ENCODE peak calls at places on chromosomes 5 and 9, in seven cellular contexts. One of them, this sample, is unnamed.

GRCh38 chr9:124518116-124518515 is 10.9 kb upstream of the NR5A1 start:
- DNase-seq in cardiac fibroblast: no peak
- DNase-seq in NCI-H2107: no peak
- DNase-seq in neuronal stem cell: no peak
- DNase-seq in A549: no peak
- DNase-seq in activated CD4-positive, alpha-beta T cell treated with anti-CD3 and anti-CD28 coated beads, Interleukin-2, amount 50 U/mL, for 1 hour: no peak
- DNase-seq in mesenchymal stem cell: no peak
- DNase-seq in this sample: no peak

GRCh38 chr5:543351-543750 is 19.1 kb upstream of the SLC9A3 start:
- DNase-seq in cardiac fibroblast: no peak
- DNase-seq in NCI-H2107: no peak
- DNase-seq in neuronal stem cell: no peak
- DNase-seq in A549: no peak
- DNase-seq in activated CD4-positive, alpha-beta T cell treated with anti-CD3 and anti-CD28 coated beads, Interleukin-2, amount 50 U/mL, for 1 hour: no peak
- DNase-seq in mesenchymal stem cell: no peak
- DNase-seq in this sample: no peak

GRCh38 chr5:122435738-122436137 is 123.7 kb downstream of the SNCAIP start:
- DNase-seq in cardiac fibroblast: no peak
- DNase-seq in NCI-H2107: no peak
- DNase-seq in neuronal stem cell: no peak
- DNase-seq in A549: no peak
- DNase-seq in activated CD4-positive, alpha-beta T cell treated with anti-CD3 and anti-CD28 coated beads, Interleukin-2, amount 50 U/mL, for 1 hour: no peak
- DNase-seq in mesenchymal stem cell: no peak
- DNase-seq in this sample: no peak

GRCh38 chr9:137241490-137242328 is 622 bp downstream of the TUBB4B start:
- DNase-seq in cardiac fibroblast: peak
- DNase-seq in NCI-H2107: no peak
- DNase-seq in neuronal stem cell: no peak
- DNase-seq in A549: no peak
- DNase-seq in activated CD4-positive, alpha-beta T cell treated with anti-CD3 and anti-CD28 coated beads, Interleukin-2, amount 50 U/mL, for 1 hour: peak
- DNase-seq in mesenchymal stem cell: peak
- DNase-seq in this sample: no peak

GRCh38 chr5:92991681-92992472 is 589.1 kb downstream of the NR2F1-AS1 start:
- DNase-seq in cardiac fibroblast: peak
- DNase-seq in NCI-H2107: no peak
- DNase-seq in neuronal stem cell: no peak
- DNase-seq in A549: no peak
- DNase-seq in activated CD4-positive, alpha-beta T cell treated with anti-CD3 and anti-CD28 coated beads, Interleukin-2, amount 50 U/mL, for 1 hour: no peak
- DNase-seq in mesenchymal stem cell: peak
- DNase-seq in this sample: no peak

GRCh38 chr9:108476574-108476973 is 379.2 kb downstream of the ACTL7B start:
- DNase-seq in cardiac fibroblast: no peak
- DNase-seq in NCI-H2107: no peak
- DNase-seq in neuronal stem cell: no peak
- DNase-seq in A549: no peak
- DNase-seq in activated CD4-positive, alpha-beta T cell treated with anti-CD3 and anti-CD28 coated beads, Interleukin-2, amount 50 U/mL, for 1 hour: no peak
- DNase-seq in mesenchymal stem cell: peak
- DNase-seq in this sample: no peak

GRCh38 chr5:35785601-35786085 is 71.0 kb upstream of the IL7R start:
- DNase-seq in cardiac fibroblast: no peak
- DNase-seq in NCI-H2107: no peak
- DNase-seq in neuronal stem cell: no peak
- DNase-seq in A549: no peak
- DNase-seq in activated CD4-positive, alpha-beta T cell treated with anti-CD3 and anti-CD28 coated beads, Interleukin-2, amount 50 U/mL, for 1 hour: no peak
- DNase-seq in mesenchymal stem cell: peak
- DNase-seq in this sample: no peak

GRCh38 chr9:98992885-98993569 is 49.3 kb downstream of the COL15A1 start:
- DNase-seq in cardiac fibroblast: no peak
- DNase-seq in NCI-H2107: no peak
- DNase-seq in neuronal stem cell: no peak
- DNase-seq in A549: no peak
- DNase-seq in activated CD4-positive, alpha-beta T cell treated with anti-CD3 and anti-CD28 coated beads, Interleukin-2, amount 50 U/mL, for 1 hour: no peak
- DNase-seq in mesenchymal stem cell: no peak
- DNase-seq in this sample: no peak

GRCh38 chr9:133609311-133610098 is at the start of gene FAM163B:
- DNase-seq in cardiac fibroblast: peak
- DNase-seq in NCI-H2107: no peak
- DNase-seq in neuronal stem cell: peak
- DNase-seq in A549: no peak
- DNase-seq in activated CD4-positive, alpha-beta T cell treated with anti-CD3 and anti-CD28 coated beads, Interleukin-2, amount 50 U/mL, for 1 hour: peak
- DNase-seq in mesenchymal stem cell: peak
- DNase-seq in this sample: no peak

GRCh38 chr5:93800988-93801811 is 59.8 kb upstream of the POU5F2 start:
- DNase-seq in cardiac fibroblast: peak
- DNase-seq in NCI-H2107: peak
- DNase-seq in neuronal stem cell: peak
- DNase-seq in A549: peak
- DNase-seq in activated CD4-positive, alpha-beta T cell treated with anti-CD3 and anti-CD28 coated beads, Interleukin-2, amount 50 U/mL, for 1 hour: no peak
- DNase-seq in mesenchymal stem cell: peak
- DNase-seq in this sample: peak

GRCh38 chr9:82332018-82332773 is 343.6 kb downstream of the SPATA31D1 start:
- DNase-seq in cardiac fibroblast: peak
- DNase-seq in NCI-H2107: no peak
- DNase-seq in neuronal stem cell: no peak
- DNase-seq in A549: peak
- DNase-seq in activated CD4-positive, alpha-beta T cell treated with anti-CD3 and anti-CD28 coated beads, Interleukin-2, amount 50 U/mL, for 1 hour: no peak
- DNase-seq in mesenchymal stem cell: peak
- DNase-seq in this sample: no peak

GRCh38 chr5:177435847-177436536 is 9.5 kb downstream of the GRK6 start:
- DNase-seq in cardiac fibroblast: no peak
- DNase-seq in NCI-H2107: no peak
- DNase-seq in neuronal stem cell: no peak
- DNase-seq in A549: no peak
- DNase-seq in activated CD4-positive, alpha-beta T cell treated with anti-CD3 and anti-CD28 coated beads, Interleukin-2, amount 50 U/mL, for 1 hour: no peak
- DNase-seq in mesenchymal stem cell: no peak
- DNase-seq in this sample: no peak

GRCh38 chr5:148343603-148344230 is 8.4 kb downstream of the SPINK9 start:
- DNase-seq in cardiac fibroblast: no peak
- DNase-seq in NCI-H2107: no peak
- DNase-seq in neuronal stem cell: no peak
- DNase-seq in A549: no peak
- DNase-seq in activated CD4-positive, alpha-beta T cell treated with anti-CD3 and anti-CD28 coated beads, Interleukin-2, amount 50 U/mL, for 1 hour: no peak
- DNase-seq in mesenchymal stem cell: no peak
- DNase-seq in this sample: no peak

GRCh38 chr5:39400711-39401385 is 23.9 kb downstream of the DAB2 start:
- DNase-seq in cardiac fibroblast: no peak
- DNase-seq in NCI-H2107: no peak
- DNase-seq in neuronal stem cell: no peak
- DNase-seq in A549: no peak
- DNase-seq in activated CD4-positive, alpha-beta T cell treated with anti-CD3 and anti-CD28 coated beads, Interleukin-2, amount 50 U/mL, for 1 hour: no peak
- DNase-seq in mesenchymal stem cell: peak
- DNase-seq in this sample: no peak

GRCh38 chr9:136690841-136691261 is 3.6 kb upstream of the AGPAT2 start:
- DNase-seq in cardiac fibroblast: no peak
- DNase-seq in NCI-H2107: no peak
- DNase-seq in neuronal stem cell: no peak
- DNase-seq in A549: no peak
- DNase-seq in activated CD4-positive, alpha-beta T cell treated with anti-CD3 and anti-CD28 coated beads, Interleukin-2, amount 50 U/mL, for 1 hour: no peak
- DNase-seq in mesenchymal stem cell: no peak
- DNase-seq in this sample: no peak

GRCh38 chr5:175922192-175922885 is 45.8 kb downstream of the THOC3 start:
- DNase-seq in cardiac fibroblast: peak
- DNase-seq in NCI-H2107: no peak
- DNase-seq in neuronal stem cell: no peak
- DNase-seq in A549: peak
- DNase-seq in activated CD4-positive, alpha-beta T cell treated with anti-CD3 and anti-CD28 coated beads, Interleukin-2, amount 50 U/mL, for 1 hour: no peak
- DNase-seq in mesenchymal stem cell: peak
- DNase-seq in this sample: no peak

GRCh38 chr9:129778469-129778868 is 24.5 kb upstream of the TOR1B start:
- DNase-seq in cardiac fibroblast: no peak
- DNase-seq in NCI-H2107: no peak
- DNase-seq in neuronal stem cell: no peak
- DNase-seq in A549: no peak
- DNase-seq in activated CD4-positive, alpha-beta T cell treated with anti-CD3 and anti-CD28 coated beads, Interleukin-2, amount 50 U/mL, for 1 hour: no peak
- DNase-seq in mesenchymal stem cell: no peak
- DNase-seq in this sample: no peak

GRCh38 chr5:40716000-40716399 is 36.3 kb downstream of the PTGER4 start:
- DNase-seq in cardiac fibroblast: peak
- DNase-seq in NCI-H2107: no peak
- DNase-seq in neuronal stem cell: no peak
- DNase-seq in A549: peak
- DNase-seq in activated CD4-positive, alpha-beta T cell treated with anti-CD3 and anti-CD28 coated beads, Interleukin-2, amount 50 U/mL, for 1 hour: no peak
- DNase-seq in mesenchymal stem cell: no peak
- DNase-seq in this sample: no peak

GRCh38 chr5:120568716-120569115 is 104.6 kb downstream of the PRR16 start:
- DNase-seq in cardiac fibroblast: peak
- DNase-seq in NCI-H2107: no peak
- DNase-seq in neuronal stem cell: no peak
- DNase-seq in A549: no peak
- DNase-seq in activated CD4-positive, alpha-beta T cell treated with anti-CD3 and anti-CD28 coated beads, Interleukin-2, amount 50 U/mL, for 1 hour: no peak
- DNase-seq in mesenchymal stem cell: peak
- DNase-seq in this sample: no peak

GRCh38 chr9:107491081-107492053 is 1.8 kb upstream of the KLF4 start:
- DNase-seq in cardiac fibroblast: no peak
- DNase-seq in NCI-H2107: no peak
- DNase-seq in neuronal stem cell: no peak
- DNase-seq in A549: no peak
- DNase-seq in activated CD4-positive, alpha-beta T cell treated with anti-CD3 and anti-CD28 coated beads, Interleukin-2, amount 50 U/mL, for 1 hour: no peak
- DNase-seq in mesenchymal stem cell: peak
- DNase-seq in this sample: no peak

GRCh38 chr5:175472378-175472777 is 6.0 kb upstream of the SFXN1 start:
- DNase-seq in cardiac fibroblast: no peak
- DNase-seq in NCI-H2107: no peak
- DNase-seq in neuronal stem cell: no peak
- DNase-seq in A549: no peak
- DNase-seq in activated CD4-positive, alpha-beta T cell treated with anti-CD3 and anti-CD28 coated beads, Interleukin-2, amount 50 U/mL, for 1 hour: no peak
- DNase-seq in mesenchymal stem cell: no peak
- DNase-seq in this sample: no peak

GRCh38 chr9:96009690-96010477 is 134.4 kb downstream of the ERCC6L2 start:
- DNase-seq in cardiac fibroblast: no peak
- DNase-seq in NCI-H2107: no peak
- DNase-seq in neuronal stem cell: no peak
- DNase-seq in A549: no peak
- DNase-seq in activated CD4-positive, alpha-beta T cell treated with anti-CD3 and anti-CD28 coated beads, Interleukin-2, amount 50 U/mL, for 1 hour: peak
- DNase-seq in mesenchymal stem cell: no peak
- DNase-seq in this sample: no peak

GRCh38 chr9:72703574-72703973 is 182.2 kb downstream of the TMC1 start:
- DNase-seq in cardiac fibroblast: no peak
- DNase-seq in NCI-H2107: no peak
- DNase-seq in neuronal stem cell: no peak
- DNase-seq in A549: no peak
- DNase-seq in activated CD4-positive, alpha-beta T cell treated with anti-CD3 and anti-CD28 coated beads, Interleukin-2, amount 50 U/mL, for 1 hour: no peak
- DNase-seq in mesenchymal stem cell: no peak
- DNase-seq in this sample: no peak

GRCh38 chr5:159262859-159263568 is at the start of gene UBLCP1:
- DNase-seq in cardiac fibroblast: peak
- DNase-seq in NCI-H2107: peak
- DNase-seq in neuronal stem cell: peak
- DNase-seq in A549: peak
- DNase-seq in activated CD4-positive, alpha-beta T cell treated with anti-CD3 and anti-CD28 coated beads, Interleukin-2, amount 50 U/mL, for 1 hour: peak
- DNase-seq in mesenchymal stem cell: peak
- DNase-seq in this sample: peak

GRCh38 chr5:2903451-2904395 is 152.2 kb upstream of the IRX2 start:
- DNase-seq in cardiac fibroblast: no peak
- DNase-seq in NCI-H2107: no peak
- DNase-seq in neuronal stem cell: no peak
- DNase-seq in A549: no peak
- DNase-seq in activated CD4-positive, alpha-beta T cell treated with anti-CD3 and anti-CD28 coated beads, Interleukin-2, amount 50 U/mL, for 1 hour: no peak
- DNase-seq in mesenchymal stem cell: no peak
- DNase-seq in this sample: no peak

GRCh38 chr9:81150016-81150625 is 539.2 kb downstream of the TLE1 start:
- DNase-seq in cardiac fibroblast: no peak
- DNase-seq in NCI-H2107: no peak
- DNase-seq in neuronal stem cell: no peak
- DNase-seq in A549: no peak
- DNase-seq in activated CD4-positive, alpha-beta T cell treated with anti-CD3 and anti-CD28 coated beads, Interleukin-2, amount 50 U/mL, for 1 hour: no peak
- DNase-seq in mesenchymal stem cell: no peak
- DNase-seq in this sample: no peak

GRCh38 chr5:56711191-56711590 is 104.2 kb upstream of the MAP3K1 start:
- DNase-seq in cardiac fibroblast: peak
- DNase-seq in NCI-H2107: no peak
- DNase-seq in neuronal stem cell: no peak
- DNase-seq in A549: no peak
- DNase-seq in activated CD4-positive, alpha-beta T cell treated with anti-CD3 and anti-CD28 coated beads, Interleukin-2, amount 50 U/mL, for 1 hour: no peak
- DNase-seq in mesenchymal stem cell: peak
- DNase-seq in this sample: no peak

GRCh38 chr5:69209607-69210006 is 20.2 kb downstream of the CENPH start:
- DNase-seq in cardiac fibroblast: peak
- DNase-seq in NCI-H2107: no peak
- DNase-seq in neuronal stem cell: no peak
- DNase-seq in A549: no peak
- DNase-seq in activated CD4-positive, alpha-beta T cell treated with anti-CD3 and anti-CD28 coated beads, Interleukin-2, amount 50 U/mL, for 1 hour: no peak
- DNase-seq in mesenchymal stem cell: no peak
- DNase-seq in this sample: no peak

GRCh38 chr9:97811534-97812246 is 41.3 kb upstream of the FOXE1 start:
- DNase-seq in cardiac fibroblast: peak
- DNase-seq in NCI-H2107: no peak
- DNase-seq in neuronal stem cell: no peak
- DNase-seq in A549: no peak
- DNase-seq in activated CD4-positive, alpha-beta T cell treated with anti-CD3 and anti-CD28 coated beads, Interleukin-2, amount 50 U/mL, for 1 hour: no peak
- DNase-seq in mesenchymal stem cell: peak
- DNase-seq in this sample: no peak

GRCh38 chr5:59724482-59725392 is 168.8 kb downstream of the PDE4D start:
- DNase-seq in cardiac fibroblast: peak
- DNase-seq in NCI-H2107: no peak
- DNase-seq in neuronal stem cell: peak
- DNase-seq in A549: peak
- DNase-seq in activated CD4-positive, alpha-beta T cell treated with anti-CD3 and anti-CD28 coated beads, Interleukin-2, amount 50 U/mL, for 1 hour: no peak
- DNase-seq in mesenchymal stem cell: peak
- DNase-seq in this sample: no peak

GRCh38 chr5:122151640-122152039 is 22.3 kb downstream of the ZNF474 start:
- DNase-seq in cardiac fibroblast: no peak
- DNase-seq in NCI-H2107: no peak
- DNase-seq in neuronal stem cell: no peak
- DNase-seq in A549: peak
- DNase-seq in activated CD4-positive, alpha-beta T cell treated with anti-CD3 and anti-CD28 coated beads, Interleukin-2, amount 50 U/mL, for 1 hour: no peak
- DNase-seq in mesenchymal stem cell: peak
- DNase-seq in this sample: no peak

This sample was measured in NCI-H187 treated with DMSO at 0.1 percent for 48 hours.